ENCODE peak calls at places on chromosomes 16 and 17, in seven cellular contexts. X, E, S, M, N, A and O are unnamed samples.

GRCh38 chr17:48472485-48473281 is 42.7 kb upstream of the SKAP1 start:
- DNase-seq in S (no peak), M (no peak), N (no peak), A (peak; percentile 94), E (no peak), X (no peak), O (no peak)

GRCh38 chr17:17837966-17838962 is 1.5 kb upstream of the SREBF1 start:
- DNase-seq in M (peak; percentile 77), E (no peak), N (peak; percentile 32), X (no peak), S (no peak), A (peak; percentile 24), O (peak; percentile 39)

GRCh38 chr16:4323845-4324478 is 8.1 kb downstream of the GLIS2 start:
- DNase-seq in E (no peak), M (peak; percentile 79), S (no peak), N (no peak), X (peak; percentile 64), A (peak; percentile 42), O (peak; percentile 42)

GRCh38 chr17:78823282-78824046 is 17.1 kb downstream of the USP36 start:
- DNase-seq in N (no peak), X (peak; percentile 25), M (no peak), A (no peak), E (no peak), S (no peak), O (no peak)

GRCh38 chr17:33895491-33895890 is 359.6 kb upstream of the CCL2 start:
- DNase-seq in S (no peak), A (no peak), E (no peak), N (no peak), M (no peak), X (no peak), O (no peak)

GRCh38 chr17:40596261-40596919 is 31.1 kb upstream of the CCR7 start:
- DNase-seq in A (peak; percentile 10), M (peak; percentile 86), N (no peak), E (no peak), S (no peak), X (no peak), O (peak; percentile 7)

GRCh38 chr16:8173111-8173644 is 417.1 kb downstream of the TMEM114 start:
- DNase-seq in X (peak; percentile 82), E (peak; percentile 69), A (peak; percentile 28), N (peak; percentile 21), M (peak; percentile 74), S (peak; percentile 25), O (peak; percentile 25)

GRCh38 chr16:28073836-28074235 is 10.3 kb upstream of the GSG1L start:
- DNase-seq in N (no peak), E (no peak), X (no peak), A (no peak), S (no peak), M (no peak), O (no peak)

GRCh38 chr17:40550608-40551007 is 14.7 kb downstream of the CCR7 start:
- DNase-seq in N (no peak), A (peak; percentile 74), M (no peak), E (peak; percentile 1), X (peak; percentile 28), S (no peak), O (peak; percentile 93)

GRCh38 chr17:38702900-38703741 is 2.0 kb upstream of the MLLT6 start:
- DNase-seq in A (no peak), S (no peak), N (no peak), M (no peak), E (no peak), X (no peak), O (peak; percentile 6)

GRCh38 chr17:35907691-35908090 is 22.9 kb downstream of the RDM1 start:
- DNase-seq in M (no peak), S (no peak), A (no peak), X (no peak), E (no peak), N (no peak), O (no peak)

GRCh38 chr17:47872019-47872650 is 21.2 kb upstream of the SP6 start:
- DNase-seq in E (no peak), N (no peak), A (no peak), X (no peak), S (no peak), M (no peak), O (no peak)

GRCh38 chr17:57875109-57876022 is 25.5 kb upstream of the MRPS23 start:
- DNase-seq in M (peak; percentile 98), N (peak; percentile 88), E (peak; percentile 59), X (no peak), A (peak; percentile 99), S (peak; percentile 94), O (peak; percentile 99)